ENCODE peak calls at places on chromosomes 13 and 19, in ten cellular contexts. R is IMR-90, M is pancreas, A is H9, W is BE2C, V is hepatocyte, D is ovary, E is colonic mucosa, S is HepG2, G is thyroid gland. I is an unnamed sample. For H3K27me3 and H3K4me1, the result is how much of the 10 kb centered on the place peaks cover.

GRCh38 chr13:98834254-98834960 is 81.9 kb upstream of the SLC15A1 start:
- DNase-seq in R (no peak), M (no peak), A (peak), W (no peak), V (no peak), D (no peak), E (no peak), S (no peak), G (no peak), I (no peak)

GRCh38 chr19:49272204-49272603 is 52.8 kb downstream of the SLC6A16 start:
- DNase-seq in R (peak), M (no peak), A (no peak), W (no peak), V (no peak), D (no peak), E (no peak), S (no peak), G (no peak), I (no peak)

GRCh38 chr13:99418663-99419140 is 82.6 kb upstream of the TM9SF2 start:
- DNase-seq in R (no peak), M (no peak), A (no peak), W (no peak), V (no peak), D (no peak), E (no peak), S (no peak), G (no peak), I (no peak)

GRCh38 chr13:91302070-91302469 is 45.4 kb upstream of the MIR17HG start:
- DNase-seq in R (no peak), M (no peak), A (no peak), W (no peak), V (no peak), D (no peak), E (no peak), S (no peak), G (no peak), I (no peak)

GRCh38 chr13:34941835-34942731 is at the start of gene NBEA:
- DNase-seq in R (peak), M (peak), A (peak), W (peak), V (peak), D (peak), E (peak), S (peak), G (peak), I (peak)

GRCh38 chr19:10398819-10399218 is 4.5 kb downstream of the CDC37 start:
- DNase-seq in R (no peak), M (no peak), A (no peak), W (no peak), V (no peak), D (no peak), E (no peak), S (no peak), G (no peak), I (no peak)

GRCh38 chr19:17522988-17523872 is 11.8 kb downstream of the PGLS start:
- DNase-seq in R (no peak), M (no peak), A (no peak), W (no peak), V (no peak), D (no peak), E (peak), S (no peak), G (peak), I (peak)

GRCh38 chr19:18450934-18451836 is 13.3 kb upstream of the ISYNA1 start:
- DNase-seq in R (peak), M (peak), A (peak), W (peak), V (peak), D (peak), E (peak), S (peak), G (peak), I (peak)

GRCh38 chr19:6480843-6481415 is 658 bp downstream of the DENND1C start:
- DNase-seq in R (no peak), M (no peak), A (no peak), W (no peak), V (no peak), D (no peak), E (no peak), S (no peak), G (no peak), I (no peak)

GRCh38 chr19:14114854-14115253 is 2.7 kb downstream of the PRKACA start:
- DNase-seq in R (no peak), M (no peak), A (peak), W (peak), V (no peak), D (peak), E (peak), S (no peak), G (peak), I (peak)

GRCh38 chr13:50208826-50209335 is 193.6 kb downstream of the KCNRG start:
- DNase-seq in R (peak), M (no peak), A (peak), W (peak), V (peak), D (no peak), E (peak), S (peak), G (peak), I (peak)

DNA sequence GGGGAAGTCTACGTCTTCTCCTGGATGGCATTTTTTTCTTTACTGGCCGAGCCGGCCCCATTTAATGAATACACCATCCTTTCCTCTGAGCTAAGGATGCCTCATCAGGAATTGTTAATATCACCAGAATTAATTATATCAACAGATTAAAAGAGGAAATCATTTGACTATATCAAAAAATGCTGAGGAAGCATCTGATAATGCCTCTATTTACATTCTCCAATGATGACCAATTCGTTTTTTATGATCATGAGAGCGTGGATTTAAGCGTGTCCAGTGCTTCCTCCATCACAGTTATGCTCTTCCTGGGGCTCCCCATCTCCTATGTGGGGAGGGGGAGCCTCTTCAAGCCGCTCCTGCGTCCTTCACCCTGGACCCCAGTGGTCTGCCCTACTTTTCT is 58.7 kb downstream of the TUBGCP3 start:
- DNase-seq in R (no peak), M (no peak), A (no peak), W (no peak), V (no peak), D (no peak), E (no peak), S (no peak), G (no peak), I (no peak)
- TF ChIP-seq CTCF in R (no peak), M (no peak), A (no peak), W (no peak), V (no peak), D (no peak), E (no peak), S (no peak), G (no peak), I (no peak)

GRCh38 chr13:92578358-92578757 is 648.2 kb upstream of the GPC6 start:
- DNase-seq in R (no peak), M (no peak), A (no peak), W (no peak), V (no peak), D (no peak), E (no peak), S (no peak), G (no peak), I (no peak)
- H3K27me3 ChIP-seq in R (under half), M (under half), A (under half), W (under half), V (under half), D (under half), E (under half), S (under half), G (under half), I (under half)

GRCh38 chr13:103515410-103515809 is 449.2 kb upstream of the SLC10A2 start:
- DNase-seq in R (no peak), M (no peak), A (no peak), W (peak), V (no peak), D (no peak), E (no peak), S (no peak), G (no peak), I (no peak)

GRCh38 chr13:103516009-103516795 is 450.0 kb upstream of the SLC10A2 start:
- DNase-seq in R (no peak), M (no peak), A (no peak), W (no peak), V (no peak), D (no peak), E (no peak), S (no peak), G (peak), I (no peak)

GRCh38 chr13:103517066-103517767 is 451.0 kb upstream of the SLC10A2 start:
- DNase-seq in R (no peak), M (no peak), A (no peak), W (no peak), V (peak), D (no peak), E (no peak), S (no peak), G (no peak), I (no peak)

GRCh38 chr13:103514188-103514587 is 448.0 kb upstream of the SLC10A2 start:
- DNase-seq in R (no peak), M (no peak), A (no peak), W (no peak), V (no peak), D (no peak), E (no peak), S (no peak), G (no peak), I (no peak)

GRCh38 chr13:103517768-103518102 is 451.5 kb upstream of the SLC10A2 start:
- DNase-seq in R (no peak), M (no peak), A (no peak), W (no peak), V (no peak), D (no peak), E (no peak), S (no peak), G (no peak), I (no peak)
- H3K4me1 ChIP-seq in R (under half), M (under half), A (under half), W (under half), V (under half), D (under half), E (under half), S (under half), G (under half), I (under half)

GRCh38 chr13:110562696-110563462 is 1.4 kb upstream of the RAB20 start:
- DNase-seq in R (no peak), M (no peak), A (no peak), W (no peak), V (no peak), D (no peak), E (no peak), S (peak), G (peak), I (no peak)
- TF ChIP-seq CTCF in R (no peak), M (no peak), A (no peak), W (no peak), V (no peak), D (no peak), E (no peak), S (no peak), G (no peak), I (no peak)

GRCh38 chr19:47819841-47820244 is 1.9 kb upstream of the CRX start:
- DNase-seq in R (no peak), M (no peak), A (peak), W (no peak), V (no peak), D (no peak), E (no peak), S (no peak), G (no peak), I (no peak)

GRCh38 chr19:47813304-47813994 is 8.3 kb upstream of the CRX start:
- DNase-seq in R (peak), M (peak), A (peak), W (peak), V (peak), D (peak), E (peak), S (peak), G (peak), I (peak)

GRCh38 chr19:47813995-47814328 is 7.8 kb upstream of the CRX start:
- DNase-seq in R (no peak), M (no peak), A (no peak), W (no peak), V (no peak), D (no peak), E (no peak), S (no peak), G (no peak), I (no peak)
- H3K27me3 ChIP-seq in R (under half), M (under half), A (under half), W (under half), V (under half), D (under half), E (under half), S (under half), G (under half), I (under half)

GRCh38 chr13:21606251-21606650 is 2.3 kb upstream of the MICU2 start:
- DNase-seq in R (no peak), M (no peak), A (no peak), W (no peak), V (no peak), D (no peak), E (no peak), S (no peak), G (no peak), I (no peak)
- H3K4me1 ChIP-seq in R (under half), M (under half), A (under half), W (under half), V (under half), D (under half), E (under half), S (under half), G (under half), I (under half)

DNA sequence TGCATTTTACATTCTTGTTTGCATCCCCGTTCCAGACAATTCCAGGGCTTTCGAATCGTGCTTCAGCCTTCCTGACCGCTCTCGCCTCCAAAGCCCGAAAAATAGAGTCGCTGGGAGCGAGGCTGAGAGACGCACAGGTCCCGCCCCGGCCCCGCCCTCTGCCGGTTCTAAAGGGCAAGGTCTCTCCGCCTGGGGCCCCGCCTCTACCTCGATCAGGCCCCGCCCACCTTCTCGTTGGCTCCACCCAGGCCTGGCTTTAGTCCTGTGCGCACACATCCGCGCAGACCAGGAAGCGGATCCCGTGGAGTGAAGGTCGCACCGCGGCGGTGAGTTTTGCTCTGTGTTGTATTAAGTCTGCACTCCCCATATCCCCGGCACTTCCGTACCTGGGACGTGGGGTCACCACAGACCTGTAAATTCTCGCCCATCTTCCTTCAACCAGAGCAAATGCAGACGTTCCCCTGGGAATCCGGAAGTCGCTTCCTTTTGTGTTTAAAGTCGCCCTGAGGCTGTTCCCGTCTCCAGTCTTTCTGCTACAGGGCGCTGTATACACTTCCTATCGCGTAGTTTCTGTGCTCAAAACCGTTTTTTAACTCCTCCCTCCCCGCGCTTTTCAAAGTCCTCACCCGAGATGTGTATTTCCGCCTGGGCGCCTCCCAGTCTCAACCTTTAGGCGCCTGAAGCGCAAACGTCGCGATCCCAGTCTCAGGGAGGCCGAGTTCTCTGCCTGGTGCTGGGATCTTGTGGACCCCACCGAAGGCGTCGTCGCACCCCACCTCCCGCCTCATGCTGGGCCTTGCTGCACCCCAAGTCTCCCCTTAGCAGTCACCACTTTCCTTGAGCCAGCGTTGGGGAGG is at the start of gene ZNF701:
- DNase-seq in R (peak), M (peak), A (peak), W (peak), V (peak), D (peak), E (peak), S (peak), G (peak), I (peak)
- TF ChIP-seq CTCF in R (peak), M (no peak), A (peak), W (peak), V (no peak), D (peak), E (no peak), S (no peak), G (peak), I (peak)

DNA sequence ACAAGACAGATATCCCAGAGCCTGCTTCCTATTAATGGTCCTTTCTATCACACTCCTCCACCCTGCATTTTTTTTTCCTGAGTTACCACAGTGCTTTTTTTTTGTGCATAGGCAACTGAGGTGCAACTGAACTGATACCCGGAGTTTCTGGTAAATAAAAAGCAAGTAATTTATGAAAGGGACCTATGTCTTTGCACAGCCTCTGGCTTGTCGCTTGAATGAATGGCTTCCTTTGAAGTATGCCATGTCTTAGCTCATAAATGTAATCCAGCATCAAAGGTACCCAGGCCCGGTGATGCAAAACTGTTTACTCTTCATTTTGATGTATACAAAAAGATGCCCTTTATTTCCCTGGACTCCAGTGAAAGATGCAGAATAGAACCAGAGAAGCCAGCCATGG is 31.8 kb downstream of the GSX1 start:
- DNase-seq in R (no peak), M (no peak), A (no peak), W (no peak), V (no peak), D (no peak), E (no peak), S (no peak), G (no peak), I (no peak)
- H3K27me3 ChIP-seq in R (under half), M (under half), A (half or more), W (half or more), V (half or more), D (under half), E (under half), S (under half), G (under half), I (half or more)

GRCh38 chr19:3722443-3723109 is 14.4 kb downstream of the TJP3 start:
- DNase-seq in R (no peak), M (peak), A (peak), W (no peak), V (peak), D (no peak), E (peak), S (no peak), G (peak), I (no peak)

GRCh38 chr19:3723110-3723488 is 14.9 kb downstream of the TJP3 start:
- DNase-seq in R (no peak), M (no peak), A (no peak), W (no peak), V (no peak), D (no peak), E (no peak), S (no peak), G (no peak), I (no peak)

GRCh38 chr19:3723883-3724282 is 15.7 kb downstream of the TJP3 start:
- DNase-seq in R (no peak), M (no peak), A (no peak), W (no peak), V (no peak), D (no peak), E (no peak), S (no peak), G (no peak), I (no peak)

GRCh38 chr19:3725640-3726310 is 17.6 kb downstream of the TJP3 start:
- DNase-seq in R (no peak), M (peak), A (peak), W (no peak), V (peak), D (no peak), E (peak), S (no peak), G (peak), I (no peak)

DNA sequence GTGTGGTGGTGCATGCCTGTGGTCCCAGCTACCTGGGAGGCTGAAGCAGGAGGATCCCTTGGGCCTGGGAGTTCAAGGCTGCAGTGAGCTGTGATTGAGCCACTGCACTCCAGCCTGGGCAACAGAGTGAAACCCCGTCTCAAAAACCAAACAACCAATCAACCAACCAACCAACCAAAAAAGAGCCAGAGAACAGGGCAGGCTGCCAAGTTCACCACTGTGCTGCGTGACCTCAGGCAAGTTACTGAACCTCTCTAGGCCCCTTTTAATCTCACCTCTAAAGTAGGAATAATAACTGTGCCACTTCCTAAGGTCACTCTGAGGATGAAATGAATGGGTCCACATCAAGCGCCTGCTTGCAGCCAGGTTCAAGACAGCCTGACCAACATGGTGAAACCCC is 16.9 kb downstream of the TJP3 start:
- DNase-seq in R (no peak), M (no peak), A (no peak), W (no peak), V (no peak), D (no peak), E (no peak), S (no peak), G (peak), I (no peak)
- H3K4me1 ChIP-seq in R (under half), M (under half), A (under half), W (under half), V (under half), D (under half), E (under half), S (under half), G (under half), I (under half)